ENCODE peak calls at places on chromosomes 13 and 19, in nine cellular contexts. H, L, Z, C, K, M, S, V and W are unnamed samples.
A peak's percentile ranks its signal among the peaks of the same experiment; 100 is the strongest.

GRCh38 chr13:40469581-40470282 is 196.7 kb downstream of the FOXO1 start:
- DNase-seq in L (no peak), Z (no peak), C (no peak), K (no peak), S (no peak), M (no peak), H (no peak), V (no peak), W (no peak)

GRCh38 chr19:5828661-5829566 is 10.6 kb downstream of the FUT6 start:
- DNase-seq in Z (no peak), K (no peak), L (no peak), M (peak; percentile 83), S (no peak), V (peak; percentile 75), C (no peak), H (no peak), W (peak; percentile 74)

GRCh38 chr13:30346159-30346788 is 38.9 kb upstream of the KATNAL1 start:
- DNase-seq in S (no peak), H (no peak), M (no peak), K (no peak), V (no peak), C (no peak), Z (no peak), L (no peak), W (peak; percentile 36)

GRCh38 chr19:6198896-6199239 is 63.4 kb downstream of the ACSBG2 start:
- DNase-seq in C (no peak), V (no peak), Z (no peak), L (no peak), H (no peak), K (no peak), M (no peak), S (no peak), W (no peak)

GRCh38 chr13:37640499-37640898 is 41.9 kb upstream of the POSTN start:
- DNase-seq in S (no peak), M (peak; percentile 44), Z (no peak), C (no peak), V (no peak), H (no peak), L (peak; percentile 65), K (no peak), W (no peak)

GRCh38 chr19:30682576-30683536 is 310.7 kb downstream of the ZNF536 start:
- DNase-seq in M (peak; percentile 80), L (peak; percentile 83), C (peak; percentile 74), V (peak; percentile 63), S (peak; percentile 72), K (no peak), H (peak; percentile 61), Z (peak; percentile 78), W (peak; percentile 80)

GRCh38 chr19:29532097-29532496 is 6.3 kb downstream of the VSTM2B start:
- DNase-seq in L (no peak), V (peak; percentile 34), H (peak; percentile 2), S (no peak), Z (no peak), C (no peak), K (no peak), M (peak; percentile 25), W (no peak)

GRCh38 chr13:109145631-109146030 is 516.2 kb downstream of the MYO16 start:
- DNase-seq in M (peak; percentile 70), Z (no peak), H (no peak), V (no peak), S (no peak), C (no peak), K (no peak), L (peak; percentile 66), W (peak; percentile 74)

GRCh38 chr19:8571006-8571411 is 6.2 kb downstream of the MYO1F start:
- DNase-seq in M (no peak), S (no peak), L (peak; percentile 66), H (peak; percentile 78), V (no peak), C (no peak), K (no peak), Z (no peak), W (peak; percentile 52)

GRCh38 chr19:8567522-8568172 is 9.6 kb downstream of the MYO1F start:
- DNase-seq in M (no peak), H (peak; percentile 71), Z (no peak), K (no peak), L (no peak), S (no peak), V (no peak), C (no peak), W (no peak)

GRCh38 chr19:8566855-8567254 is 10.4 kb downstream of the MYO1F start:
- DNase-seq in H (no peak), Z (no peak), M (no peak), C (no peak), V (no peak), K (no peak), S (no peak), L (no peak), W (no peak)

GRCh38 chr19:8573316-8573715 is 3.9 kb downstream of the MYO1F start:
- DNase-seq in V (no peak), M (no peak), C (no peak), S (no peak), L (no peak), H (no peak), Z (no peak), K (no peak), W (no peak)

DNA sequence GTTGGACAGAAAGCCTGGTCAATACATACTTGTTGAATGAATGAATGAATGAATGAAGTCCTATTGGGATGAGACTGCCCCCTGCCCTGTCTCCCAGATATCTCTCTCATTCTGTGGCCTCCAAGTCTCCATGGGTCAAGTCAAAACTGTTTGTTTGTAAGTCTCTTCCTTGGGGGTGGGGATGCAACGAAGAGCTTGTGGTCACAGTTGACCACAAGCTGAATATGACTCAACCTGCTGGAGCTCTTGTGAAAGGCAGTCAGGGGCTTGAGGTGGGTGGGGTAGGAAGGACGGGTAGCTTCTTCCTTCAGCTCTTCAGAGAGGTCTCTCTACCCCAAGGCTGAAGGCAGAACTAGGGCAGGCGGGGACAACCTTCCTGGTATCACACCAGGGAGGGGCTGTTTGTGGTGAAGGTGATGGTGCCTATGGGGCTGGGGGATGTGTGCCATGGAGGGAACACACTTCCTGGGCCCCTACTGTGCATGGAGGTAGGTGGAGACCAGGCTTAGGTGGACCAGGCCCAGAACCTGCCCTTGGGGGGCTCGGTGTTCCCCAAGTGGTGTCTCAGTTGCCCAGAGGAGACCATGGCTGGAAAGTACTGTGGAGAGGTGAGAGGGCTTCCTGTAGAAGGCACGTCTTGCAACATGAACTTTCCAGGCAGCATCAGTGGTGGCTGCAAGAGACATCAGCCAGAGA is 8.0 kb downstream of the MYO1F start:
- DNase-seq in Z (peak; percentile 56), K (peak; percentile 41), C (no peak), M (no peak), S (no peak), L (peak; percentile 92), V (no peak), H (peak; percentile 84), W (peak; percentile 84)
- TF ChIP-seq CTCF in Z (no peak), K (no peak), C (no peak), M (no peak), S (no peak), L (no peak), V (no peak), H (no peak), W (no peak)

GRCh38 chr19:43318203-43318602 is 35.3 kb upstream of the CD177 start:
- DNase-seq in Z (no peak), V (no peak), H (no peak), M (no peak), K (no peak), S (no peak), L (no peak), C (no peak), W (no peak)

GRCh38 chr19:43313711-43314495 is 39.6 kb upstream of the CD177 start:
- DNase-seq in K (no peak), Z (no peak), M (no peak), H (no peak), C (no peak), S (no peak), L (no peak), V (no peak), W (no peak)

GRCh38 chr19:43318796-43319314 is 34.6 kb upstream of the CD177 start:
- DNase-seq in V (no peak), C (no peak), Z (no peak), M (peak; percentile 38), H (no peak), S (no peak), K (no peak), L (no peak), W (no peak)

GRCh38 chr19:43315851-43316250 is 37.6 kb upstream of the CD177 start:
- DNase-seq in C (no peak), S (no peak), H (no peak), K (no peak), Z (no peak), V (peak; percentile 77), L (no peak), M (peak; percentile 15), W (no peak)

DNA sequence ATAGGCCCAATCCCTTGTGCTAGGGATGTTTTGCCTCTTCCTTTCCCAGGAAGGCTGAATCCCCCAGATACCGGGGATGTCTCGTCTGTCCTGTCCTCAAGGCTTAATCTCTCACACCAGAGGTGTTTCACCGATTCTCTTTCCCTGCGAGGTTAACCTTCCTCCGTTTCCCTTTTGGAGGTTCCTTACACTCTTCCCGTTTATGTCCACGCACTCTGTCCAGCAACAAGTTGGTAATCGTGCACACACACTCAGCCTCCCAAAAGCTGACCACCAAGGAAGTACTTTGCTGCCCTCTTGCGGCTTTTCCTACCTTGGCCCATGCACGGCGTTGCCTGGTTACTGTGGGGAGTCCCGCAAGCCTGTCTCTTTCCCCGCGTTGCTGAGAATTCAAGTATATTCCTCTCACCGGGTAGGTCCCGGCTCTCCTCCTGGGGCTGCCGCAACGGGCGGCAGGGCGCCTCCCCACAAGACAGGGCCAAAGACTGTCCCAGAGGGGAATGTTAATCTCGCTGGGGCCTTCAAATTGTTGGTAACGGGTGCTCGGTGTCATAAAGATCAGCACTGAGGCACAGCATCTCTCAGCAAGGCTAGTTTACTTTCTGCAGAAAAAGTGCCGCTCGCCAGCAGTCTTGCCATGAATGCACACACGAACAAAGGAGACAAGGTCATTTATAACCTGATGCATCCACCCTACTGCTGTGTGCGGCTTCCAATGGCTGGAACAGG is 36.7 kb upstream of the CD177 start:
- DNase-seq in C (no peak), L (no peak), K (no peak), S (no peak), Z (no peak), V (peak; percentile 92), H (no peak), M (peak; percentile 91), W (no peak)
- TF ChIP-seq CTCF in C (no peak), L (peak; percentile 36), K (no peak), S (no peak), Z (no peak), V (peak; percentile 53), H (no peak), M (peak; percentile 86), W (no peak)

DNA sequence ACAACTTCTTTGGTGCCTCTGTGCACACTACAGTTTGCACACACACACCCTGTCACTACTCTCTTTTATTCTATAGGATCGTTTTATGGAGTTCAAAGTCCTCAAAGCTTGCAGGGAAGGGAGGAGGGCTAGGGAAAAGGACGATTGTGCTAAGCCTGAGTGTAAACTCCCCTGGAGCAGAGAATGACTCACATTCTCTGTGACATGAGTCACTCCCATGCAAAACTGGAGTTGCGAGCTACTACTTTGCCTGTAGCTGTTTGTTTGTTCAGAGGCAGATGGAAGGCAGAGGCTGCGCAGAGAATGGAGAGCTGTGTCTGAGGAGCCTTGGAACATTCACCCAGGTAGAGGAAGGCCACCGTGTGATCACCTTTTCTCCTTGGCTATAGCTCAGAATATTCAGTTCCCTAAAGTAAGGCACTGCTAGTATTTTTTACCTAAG is 80.5 kb upstream of the MBNL2 start:
- DNase-seq in S (peak; percentile 73), K (no peak), M (peak; percentile 26), Z (peak; percentile 67), V (peak; percentile 72), L (peak; percentile 83), C (no peak), H (peak; percentile 62), W (peak; percentile 9)
- TF ChIP-seq CTCF in S (no peak), K (no peak), M (no peak), Z (no peak), V (no peak), L (no peak), C (no peak), H (no peak), W (no peak)

GRCh38 chr19:4580961-4581380 is 21.5 kb upstream of the SEMA6B start:
- DNase-seq in H (no peak), C (no peak), K (no peak), V (no peak), S (no peak), Z (no peak), L (no peak), M (no peak), W (no peak)

GRCh38 chr19:4578552-4579248 is 19.2 kb upstream of the SEMA6B start:
- DNase-seq in L (no peak), V (no peak), H (no peak), Z (no peak), C (no peak), M (no peak), S (no peak), K (no peak), W (no peak)

GRCh38 chr19:4579389-4579788 is 19.9 kb upstream of the SEMA6B start:
- DNase-seq in L (no peak), M (no peak), K (no peak), H (no peak), Z (no peak), S (no peak), V (no peak), C (no peak), W (no peak)

GRCh38 chr19:4581381-4582111 is 22.1 kb upstream of the SEMA6B start:
- DNase-seq in S (no peak), V (peak; percentile 61), Z (no peak), C (no peak), M (peak; percentile 85), K (no peak), L (no peak), H (no peak), W (peak; percentile 66)

GRCh38 chr19:4580021-4580901 is 20.8 kb upstream of the SEMA6B start:
- DNase-seq in S (no peak), Z (no peak), H (no peak), V (peak; percentile 62), C (no peak), M (peak; percentile 78), K (no peak), L (no peak), W (no peak)
- TF ChIP-seq CTCF in S (no peak), Z (no peak), H (no peak), V (peak; percentile 62), C (no peak), M (peak; percentile 63), K (no peak), L (peak; percentile 3), W (no peak)